ENCODE peak calls at places on chromosome 13, in eight cellular contexts. F is activated naive CD4-positive, alpha-beta T cell treated with anti-CD3 and anti-CD28 coated beads for 36 hours; M is fibroblast of lung; I is AML-193; Q is stimulated activated CD4-positive, alpha-beta T cell treated with anti-CD3 and anti-CD28 coated beads, Interleukin-1b, Interleukin-23, amount 100 ng/mL, for 24 hours; H is stomach; S is AG20443; Z is NCI-H1092. N is an unnamed sample.

GRCh38 chr13:45838171-45838745 is 13.3 kb downstream of the SIAH3 start:
- DNase-seq in F (no peak), M (no peak), I (no peak), Q (no peak), H (no peak), S (no peak), Z (no peak), N (peak)

GRCh38 chr13:32585625-32586021 is 629 bp upstream of the PDS5B start:
- DNase-seq in F (no peak), M (no peak), I (no peak), Q (no peak), H (no peak), S (no peak), Z (no peak), N (no peak)

GRCh38 chr13:37598572-37598971 is at the start of gene POSTN:
- DNase-seq in F (no peak), M (no peak), I (no peak), Q (no peak), H (no peak), S (no peak), Z (no peak), N (no peak)

GRCh38 chr13:93388701-93389100 is 162.1 kb downstream of the GPC6 start:
- DNase-seq in F (no peak), M (peak), I (no peak), Q (no peak), H (no peak), S (no peak), Z (no peak), N (no peak)

GRCh38 chr13:29111446-29111845 is 291.3 kb downstream of the MTUS2 start:
- DNase-seq in F (no peak), M (peak), I (no peak), Q (no peak), H (no peak), S (no peak), Z (no peak), N (no peak)

GRCh38 chr13:77511552-77511951 is 24.0 kb upstream of the SCEL start:
- DNase-seq in F (no peak), M (no peak), I (no peak), Q (no peak), H (no peak), S (no peak), Z (peak), N (no peak)

GRCh38 chr13:44971656-44972595 is 17.3 kb downstream of the NUFIP1 start:
- DNase-seq in F (no peak), M (no peak), I (no peak), Q (no peak), H (no peak), S (no peak), Z (no peak), N (no peak)

GRCh38 chr13:45705145-45705695 is 3.1 kb downstream of the CBY2 start:
- DNase-seq in F (no peak), M (no peak), I (no peak), Q (no peak), H (no peak), S (no peak), Z (no peak), N (no peak)

GRCh38 chr13:75153834-75154233 is 328.1 kb downstream of the TBC1D4 start:
- DNase-seq in F (no peak), M (peak), I (peak), Q (no peak), H (no peak), S (peak), Z (no peak), N (no peak)

GRCh38 chr13:94138831-94139230 is 340.7 kb downstream of the DCT start:
- DNase-seq in F (no peak), M (no peak), I (no peak), Q (no peak), H (no peak), S (no peak), Z (no peak), N (no peak)

GRCh38 chr13:114235697-114236096 is 1.0 kb downstream of the CDC16 start:
- DNase-seq in F (no peak), M (no peak), I (no peak), Q (no peak), H (no peak), S (no peak), Z (no peak), N (no peak)

GRCh38 chr13:77029436-77029835 is 2.5 kb upstream of the FBXL3 start:
- DNase-seq in F (no peak), M (no peak), I (no peak), Q (no peak), H (no peak), S (no peak), Z (no peak), N (no peak)

GRCh38 chr13:97911311-97912138 is 42.0 kb upstream of the IPO5 start:
- DNase-seq in F (peak), M (no peak), I (peak), Q (no peak), H (no peak), S (peak), Z (no peak), N (no peak)

GRCh38 chr13:76936736-76937135 is 11.6 kb upstream of the ACOD1 start:
- DNase-seq in F (no peak), M (peak), I (no peak), Q (no peak), H (no peak), S (no peak), Z (no peak), N (no peak)

GRCh38 chr13:45207319-45207718 is 6.5 kb upstream of the KCTD4 start:
- DNase-seq in F (no peak), M (no peak), I (no peak), Q (no peak), H (no peak), S (no peak), Z (peak), N (no peak)